ENCODE peak calls at places on chromosomes 11 and 22, in seven cellular contexts. A, S, W, G, Y, T and R are unnamed samples.

GRCh38 chr11:32391965-32392553 is 43.3 kb downstream of the WT1 start:
- DNase-seq in A (no peak), S (no peak), W (no peak), G (no peak), Y (no peak), T (no peak), R (no peak)

GRCh38 chr11:66692446-66692845 is 14.8 kb upstream of the RBM4B start:
- DNase-seq in A (no peak), S (no peak), W (no peak), G (no peak), Y (no peak), T (no peak), R (no peak)

GRCh38 chr11:132438418-132438817 is 1068.0 kb downstream of the NTM start:
- DNase-seq in A (no peak), S (no peak), W (no peak), G (no peak), Y (no peak), T (no peak), R (no peak)

GRCh38 chr11:133127746-133128145 is 404.6 kb downstream of the OPCML start:
- DNase-seq in A (no peak), S (no peak), W (no peak), G (no peak), Y (no peak), T (no peak), R (no peak)

GRCh38 chr22:44567846-44568493 is 69.9 kb upstream of the RTL6 start:
- DNase-seq in A (peak; percentile 46), S (peak; percentile 43), W (peak; percentile 57), G (no peak), Y (peak; percentile 62), T (no peak), R (peak; percentile 60)

GRCh38 chr22:19182472-19183157 is 4.1 kb upstream of the SLC25A1 start:
- DNase-seq in A (no peak), S (no peak), W (no peak), G (no peak), Y (no peak), T (no peak), R (no peak)

GRCh38 chr11:92266821-92267220 is 42.2 kb downstream of the FAT3 start:
- DNase-seq in A (no peak), S (no peak), W (no peak), G (no peak), Y (no peak), T (no peak), R (peak; percentile 72)

GRCh38 chr11:9081153-9081552 is 10.2 kb downstream of the SCUBE2 start:
- DNase-seq in A (no peak), S (no peak), W (no peak), G (no peak), Y (no peak), T (no peak), R (no peak)

GRCh38 chr11:133955091-133955846 is 1.5 kb downstream of the IGSF9B start:
- DNase-seq in A (no peak), S (no peak), W (no peak), G (no peak), Y (no peak), T (no peak), R (no peak)

GRCh38 chr11:2552202-2552601 is 107.4 kb downstream of the KCNQ1 start:
- DNase-seq in A (no peak), S (no peak), W (no peak), G (no peak), Y (no peak), T (no peak), R (no peak)

GRCh38 chr22:20775342-20775895 is 1.5 kb downstream of the SERPIND1 start:
- DNase-seq in A (no peak), S (no peak), W (no peak), G (no peak), Y (no peak), T (no peak), R (no peak)

GRCh38 chr11:46981429-46981828 is 44.9 kb downstream of the CSTPP1 start:
- DNase-seq in A (no peak), S (no peak), W (no peak), G (no peak), Y (no peak), T (no peak), R (no peak)

GRCh38 chr22:45908961-45909360 is 68.0 kb downstream of the WNT7B start:
- DNase-seq in A (no peak), S (no peak), W (no peak), G (no peak), Y (no peak), T (no peak), R (no peak)

GRCh38 chr11:6371825-6372224 is 18.4 kb upstream of the SMPD1 start:
- DNase-seq in A (no peak), S (no peak), W (no peak), G (no peak), Y (no peak), T (no peak), R (no peak)

GRCh38 chr22:37998543-37998942 is 14.2 kb upstream of the SOX10 start:
- DNase-seq in A (no peak), S (no peak), W (no peak), G (no peak), Y (no peak), T (no peak), R (no peak)

GRCh38 chr11:113338730-113339129 is 24.3 kb downstream of the TTC12 start:
- DNase-seq in A (no peak), S (no peak), W (no peak), G (no peak), Y (no peak), T (no peak), R (no peak)

GRCh38 chr22:17734197-17734596 is 40.1 kb downstream of the BID start:
- DNase-seq in A (no peak), S (no peak), W (no peak), G (no peak), Y (no peak), T (no peak), R (no peak)

GRCh38 chr11:88117281-88117858 is 57.9 kb downstream of the RAB38 start:
- DNase-seq in A (no peak), S (no peak), W (no peak), G (no peak), Y (no peak), T (no peak), R (no peak)

GRCh38 chr11:64969209-64969608 is 2.7 kb downstream of the MAJIN start:
- DNase-seq in A (peak; percentile 21), S (no peak), W (no peak), G (no peak), Y (no peak), T (no peak), R (no peak)
- TF ChIP-seq POLR2A in A (no peak), S (no peak), W (no peak), G (no peak), Y (no peak), T (no peak), R (no peak)

GRCh38 chr11:16403851-16404250 is 47.5 kb upstream of the SOX6 start:
- DNase-seq in A (no peak), S (no peak), W (no peak), G (no peak), Y (no peak), T (no peak), R (no peak)

GRCh38 chr11:16408619-16409018 is 52.3 kb upstream of the SOX6 start:
- DNase-seq in A (no peak), S (no peak), W (no peak), G (no peak), Y (no peak), T (no peak), R (no peak)

GRCh38 chr11:16403448-16403803 is 47.1 kb upstream of the SOX6 start:
- DNase-seq in A (no peak), S (no peak), W (no peak), G (no peak), Y (no peak), T (no peak), R (no peak)

GRCh38 chr11:16404781-16405180 is 48.4 kb upstream of the SOX6 start:
- DNase-seq in A (no peak), S (no peak), W (no peak), G (no peak), Y (no peak), T (no peak), R (no peak)

GRCh38 chr11:16406226-16406625 is 49.9 kb upstream of the SOX6 start:
- DNase-seq in A (no peak), S (no peak), W (no peak), G (no peak), Y (no peak), T (no peak), R (no peak)
- H3K4me1 ChIP-seq in A (no peaks in the 10 kb centered on the region), S (no peaks in the 10 kb centered on the region), W (no peaks in the 10 kb centered on the region), G (peaks cover 21% of the 10 kb centered on the region), Y (no peaks in the 10 kb centered on the region), T (no peaks in the 10 kb centered on the region), R (no peaks in the 10 kb centered on the region)

DNA sequence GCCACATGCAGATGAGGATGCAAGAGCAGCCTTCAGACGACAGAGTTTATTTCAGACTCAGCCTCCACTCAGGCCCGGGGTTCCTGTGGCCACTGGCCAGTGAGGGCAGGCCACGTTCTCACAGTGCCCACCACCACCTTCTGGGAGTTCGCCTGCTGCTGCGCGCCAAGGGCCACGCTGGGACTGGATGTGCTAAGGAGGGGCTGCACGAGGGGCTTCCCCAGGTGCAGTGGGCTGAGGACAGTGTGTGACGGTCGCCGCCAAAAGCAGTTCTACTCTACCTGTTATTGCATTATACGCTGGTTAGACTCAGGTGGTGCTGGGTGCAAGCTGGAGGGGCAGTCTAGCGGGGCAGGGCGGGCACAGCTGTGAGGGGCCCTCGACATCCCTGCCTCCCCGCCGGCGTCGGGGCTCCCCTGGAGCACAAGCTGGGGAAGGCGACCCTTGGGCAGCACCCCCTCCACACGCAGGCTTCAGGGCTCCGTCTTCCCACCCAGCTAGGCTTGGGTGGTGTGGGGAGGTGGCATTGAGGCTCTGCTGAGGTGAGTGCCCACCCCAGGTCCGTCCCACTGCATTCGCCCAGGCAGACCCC is 2.7 kb downstream of the CEND1 start:
- DNase-seq in A (no peak), S (no peak), W (no peak), G (no peak), Y (no peak), T (no peak), R (no peak)
- TF ChIP-seq POLR2A in A (no peak), S (no peak), W (no peak), G (no peak), Y (no peak), T (no peak), R (no peak)

GRCh38 chr11:43546561-43547410 is 133.8 kb upstream of the HSD17B12 start:
- DNase-seq in A (no peak), S (no peak), W (no peak), G (no peak), Y (no peak), T (no peak), R (no peak)

GRCh38 chr11:43547900-43548381 is 132.6 kb upstream of the HSD17B12 start:
- DNase-seq in A (peak; percentile 14), S (peak; percentile 64), W (no peak), G (no peak), Y (peak; percentile 63), T (no peak), R (no peak)

GRCh38 chr11:43543313-43543712 is 137.2 kb upstream of the HSD17B12 start:
- DNase-seq in A (no peak), S (no peak), W (no peak), G (no peak), Y (no peak), T (no peak), R (no peak)

GRCh38 chr11:43547411-43547718 is 133.2 kb upstream of the HSD17B12 start:
- DNase-seq in A (no peak), S (peak; percentile 35), W (no peak), G (no peak), Y (no peak), T (no peak), R (no peak)

DNA sequence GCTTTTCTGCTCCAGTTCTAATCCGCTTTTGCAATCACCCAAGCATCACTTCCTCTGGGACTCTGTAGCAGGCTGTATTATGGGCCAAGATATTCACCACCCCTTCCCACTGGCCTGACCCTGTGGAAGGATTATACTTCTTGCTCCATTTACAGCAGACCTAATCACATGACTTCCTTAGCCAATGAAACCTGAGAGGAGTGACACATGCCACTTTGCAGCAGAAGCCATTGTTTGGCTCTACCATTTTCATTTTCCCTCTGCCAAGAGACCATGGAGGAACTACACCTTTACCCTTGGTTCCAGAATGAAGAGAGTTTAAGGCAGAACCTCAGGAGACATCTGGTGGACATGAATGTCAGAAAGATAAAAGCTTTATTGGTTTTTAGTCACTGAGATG is 134.9 kb upstream of the HSD17B12 start:
- DNase-seq in A (no peak), S (no peak), W (no peak), G (no peak), Y (no peak), T (no peak), R (no peak)
- H3K4me1 ChIP-seq in A (peaks cover 4% of the 10 kb centered on the region), S (peaks cover 3% of the 10 kb centered on the region), W (peaks cover 9% of the 10 kb centered on the region), G (peaks cover 14% of the 10 kb centered on the region), Y (no peaks in the 10 kb centered on the region), T (no peaks in the 10 kb centered on the region), R (no peaks in the 10 kb centered on the region)